ENCODE peak calls at places on chromosomes 12 and 14, in six cellular contexts. One of them, this sample, is unnamed.

GRCh38 chr14:92599786-92600185 is 86.2 kb downstream of the RIN3 start:
- DNase-seq in vagina: no peak
- DNase-seq in HCT116: no peak
- DNase-seq in HL-60: no peak
- DNase-seq in stomach: no peak
- DNase-seq in transverse colon: no peak
- DNase-seq in this sample: no peak

GRCh38 chr12:25689996-25690501 is 137.0 kb upstream of the LMNTD1 start:
- DNase-seq in HCT116: no peak
- DNase-seq in HL-60: no peak
- DNase-seq in vagina: no peak
- DNase-seq in transverse colon: peak; percentile 39
- DNase-seq in stomach: peak; percentile 42
- DNase-seq in this sample: no peak

GRCh38 chr12:19018302-19018980 is 111.1 kb upstream of the PLEKHA5 start:
- DNase-seq in transverse colon: no peak
- DNase-seq in vagina: no peak
- DNase-seq in stomach: no peak
- DNase-seq in HL-60: no peak
- DNase-seq in HCT116: no peak
- DNase-seq in this sample: no peak

GRCh38 chr14:68219407-68219806 is 399.8 kb downstream of the RAD51B start:
- DNase-seq in vagina: no peak
- DNase-seq in HCT116: no peak
- DNase-seq in transverse colon: no peak
- DNase-seq in stomach: no peak
- DNase-seq in HL-60: no peak
- DNase-seq in this sample: no peak

GRCh38 chr12:88805692-88806091 is 225.4 kb upstream of the KITLG start:
- DNase-seq in stomach: no peak
- DNase-seq in HL-60: no peak
- DNase-seq in transverse colon: no peak
- DNase-seq in vagina: no peak
- DNase-seq in HCT116: no peak
- DNase-seq in this sample: no peak

GRCh38 chr12:8054821-8055220 is 11.3 kb downstream of the C3AR1 start:
- DNase-seq in HCT116: no peak
- DNase-seq in transverse colon: no peak
- DNase-seq in HL-60: no peak
- DNase-seq in stomach: no peak
- DNase-seq in vagina: no peak
- DNase-seq in this sample: no peak

GRCh38 chr14:99389171-99389826 is 91.4 kb downstream of the SETD3 start:
- DNase-seq in transverse colon: peak; percentile 67
- DNase-seq in vagina: no peak
- DNase-seq in HCT116: peak; percentile 16
- DNase-seq in stomach: peak; percentile 75
- DNase-seq in HL-60: no peak
- DNase-seq in this sample: no peak

GRCh38 chr14:80427101-80427500 is 215.8 kb upstream of the DIO2 start:
- DNase-seq in HL-60: no peak
- DNase-seq in transverse colon: no peak
- DNase-seq in vagina: no peak
- DNase-seq in HCT116: no peak
- DNase-seq in stomach: no peak
- DNase-seq in this sample: no peak

DNA sequence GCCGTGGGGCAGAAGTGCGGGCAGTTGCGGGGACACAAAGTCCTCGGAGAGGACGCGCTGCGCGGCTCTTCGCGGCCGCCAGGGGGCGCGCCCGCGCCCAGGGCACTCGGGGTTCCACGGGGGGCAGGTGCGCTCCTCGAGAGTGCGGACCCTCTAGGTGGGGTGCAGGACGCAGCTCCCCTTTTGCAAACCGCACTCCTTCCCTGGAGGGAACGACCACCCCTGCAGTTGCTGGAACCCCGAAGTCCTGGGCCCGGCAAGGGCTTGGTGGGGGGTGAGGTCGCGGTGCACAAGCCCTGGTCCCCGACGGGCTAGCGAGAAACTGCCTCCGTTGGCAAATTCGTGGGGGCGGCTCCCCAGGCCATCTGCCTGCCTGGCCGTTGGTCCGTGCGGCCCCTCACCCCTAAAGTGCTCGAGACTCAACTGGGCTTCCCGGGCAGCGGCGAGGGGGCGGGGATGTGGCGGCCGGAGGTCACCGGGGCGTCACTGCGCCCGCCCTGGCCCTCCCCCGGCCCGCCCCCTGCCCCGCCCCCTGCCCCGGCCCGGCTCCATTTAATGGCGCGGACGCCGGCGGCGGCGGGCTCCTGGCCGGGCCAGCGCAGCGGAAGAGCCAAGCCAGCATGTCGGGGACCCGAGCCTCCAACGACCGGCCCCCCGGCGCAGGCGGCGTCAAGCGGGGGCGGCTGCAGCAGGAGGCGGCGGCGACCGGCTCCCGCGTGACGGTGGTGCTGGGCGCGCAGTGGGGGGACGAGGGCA is at the start of gene ADSS1:
- DNase-seq in stomach: peak; percentile 68
- DNase-seq in HCT116: no peak
- DNase-seq in transverse colon: peak; percentile 74
- DNase-seq in HL-60: peak; percentile 40
- DNase-seq in vagina: no peak
- DNase-seq in this sample: no peak
- TF ChIP-seq POLR2AphosphoS5 in stomach: no peak
- TF ChIP-seq POLR2AphosphoS5 in HCT116: peak; percentile 80
- TF ChIP-seq POLR2AphosphoS5 in transverse colon: peak; percentile 27
- TF ChIP-seq POLR2AphosphoS5 in HL-60: no peak
- TF ChIP-seq POLR2AphosphoS5 in vagina: peak; percentile 25
- TF ChIP-seq POLR2AphosphoS5 in this sample: peak; percentile 19

GRCh38 chr14:34496007-34496678 is 34.1 kb upstream of the SPTSSA start:
- DNase-seq in HL-60: no peak
- DNase-seq in transverse colon: no peak
- DNase-seq in stomach: peak; percentile 21
- DNase-seq in HCT116: no peak
- DNase-seq in vagina: no peak
- DNase-seq in this sample: no peak
- H3K4me3 ChIP-seq in HL-60: no peak overlapping the region
- H3K4me3 ChIP-seq in transverse colon: no peak overlapping the region
- H3K4me3 ChIP-seq in stomach: no peak overlapping the region
- H3K4me3 ChIP-seq in HCT116: no peak overlapping the region
- H3K4me3 ChIP-seq in vagina: no peak overlapping the region
- H3K4me3 ChIP-seq in this sample: no peak overlapping the region

GRCh38 chr12:128613821-128614220 is 209.9 kb downstream of the SLC15A4 start:
- DNase-seq in vagina: no peak
- DNase-seq in transverse colon: no peak
- DNase-seq in HCT116: no peak
- DNase-seq in stomach: no peak
- DNase-seq in HL-60: no peak
- DNase-seq in this sample: no peak
- TF ChIP-seq CTCF in vagina: peak; percentile 23
- TF ChIP-seq CTCF in transverse colon: no peak
- TF ChIP-seq CTCF in HCT116: no peak
- TF ChIP-seq CTCF in stomach: no peak
- TF ChIP-seq CTCF in HL-60: no peak
- TF ChIP-seq CTCF in this sample: no peak

DNA sequence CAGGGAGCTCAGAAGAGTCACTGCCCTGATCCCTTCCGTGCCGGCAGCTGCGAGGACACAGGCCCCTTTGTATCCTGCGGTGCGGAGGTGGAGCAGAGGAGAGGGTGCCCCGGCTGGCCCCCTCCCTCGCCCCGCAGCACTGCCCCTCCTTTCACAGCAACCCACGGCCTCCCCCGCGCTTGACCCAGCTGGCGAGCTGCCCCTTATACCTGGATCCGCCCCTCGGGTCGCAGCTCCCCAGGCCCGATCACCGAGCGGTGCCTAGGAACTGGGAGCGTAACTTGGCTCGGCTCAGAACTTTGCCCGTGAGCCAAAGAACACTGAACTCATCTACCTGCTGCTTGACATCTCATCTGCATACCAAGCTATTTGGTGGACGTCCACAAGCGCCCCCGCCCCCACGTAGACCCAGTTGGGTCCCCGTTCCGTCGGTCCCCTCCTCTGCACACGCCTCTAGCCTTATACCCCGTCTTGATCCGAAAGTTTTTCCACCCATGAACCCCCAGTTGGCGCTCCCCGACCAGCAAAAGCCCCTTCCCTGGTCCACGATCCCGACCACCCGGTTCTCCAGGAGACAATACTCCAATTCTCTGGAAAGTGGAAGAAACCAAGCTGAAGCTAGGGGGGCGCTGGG is 697 bp upstream of the DNAJC14 start:
- DNase-seq in HL-60: peak; percentile 40
- DNase-seq in stomach: peak; percentile 58
- DNase-seq in HCT116: no peak
- DNase-seq in transverse colon: peak; percentile 64
- DNase-seq in vagina: no peak
- DNase-seq in this sample: no peak
- TF ChIP-seq POLR2AphosphoS5 in HL-60: no peak
- TF ChIP-seq POLR2AphosphoS5 in stomach: no peak
- TF ChIP-seq POLR2AphosphoS5 in HCT116: peak; percentile 42
- TF ChIP-seq POLR2AphosphoS5 in transverse colon: no peak
- TF ChIP-seq POLR2AphosphoS5 in vagina: peak; percentile 77
- TF ChIP-seq POLR2AphosphoS5 in this sample: no peak